ENCODE peak calls at places on chromosome 4, in six cellular contexts. A, T, H, K, L and W are unnamed samples.

GRCh38 chr4:72352746-72353145 is 216.3 kb downstream of the ADAMTS3 start:
- DNase-seq in A (no peak), T (no peak), H (no peak), K (no peak), L (no peak), W (no peak)

GRCh38 chr4:948101-948935 is 16.1 kb downstream of the TMEM175 start:
- DNase-seq in A (no peak), T (no peak), H (no peak), K (no peak), L (peak; percentile 50), W (no peak)

GRCh38 chr4:169658970-169659735 is 38.8 kb downstream of the CLCN3 start:
- DNase-seq in A (no peak), T (no peak), H (no peak), K (no peak), L (no peak), W (peak; percentile 2)

GRCh38 chr4:6472008-6472386 is 417 bp downstream of the PPP2R2C start:
- DNase-seq in A (no peak), T (no peak), H (no peak), K (no peak), L (no peak), W (no peak)

GRCh38 chr4:11376571-11376970 is 52.1 kb downstream of the HS3ST1 start:
- DNase-seq in A (no peak), T (no peak), H (no peak), K (no peak), L (no peak), W (no peak)

GRCh38 chr4:183722738-183723560 is 63.9 kb downstream of the TRAPPC11 start:
- DNase-seq in A (peak; percentile 20), T (peak; percentile 25), H (peak; percentile 33), K (no peak), L (no peak), W (peak; percentile 83)

GRCh38 chr4:4819213-4819606 is 40.3 kb upstream of the MSX1 start:
- DNase-seq in A (no peak), T (no peak), H (no peak), K (no peak), L (no peak), W (no peak)

GRCh38 chr4:128844931-128845330 is 35.4 kb downstream of the JADE1 start:
- DNase-seq in A (no peak), T (no peak), H (no peak), K (no peak), L (peak; percentile 33), W (no peak)

GRCh38 chr4:174522183-174523002 is at the start of gene HPGD:
- DNase-seq in A (peak; percentile 73), T (no peak), H (no peak), K (peak; percentile 25), L (no peak), W (no peak)

DNA sequence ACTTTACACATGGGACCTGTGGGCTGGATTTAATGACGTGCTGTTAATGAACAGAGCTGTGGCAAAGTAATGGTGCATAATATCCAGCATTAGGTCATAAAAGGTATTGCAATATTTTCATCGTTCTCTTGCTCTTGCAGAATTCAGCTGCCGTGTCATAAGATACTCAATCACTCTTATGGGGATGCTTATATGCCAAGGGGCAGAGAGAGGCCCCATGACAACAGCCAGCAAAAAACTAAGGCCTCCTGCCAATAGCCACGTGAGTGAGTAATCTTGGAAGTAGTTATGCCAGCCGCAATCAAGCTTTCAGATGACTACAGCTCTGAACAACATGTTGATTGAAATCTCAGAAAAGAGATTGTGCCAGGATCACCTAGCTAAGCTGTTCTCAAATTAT is 616.9 kb downstream of the FSTL5 start:
- DNase-seq in A (no peak), T (no peak), H (no peak), K (no peak), L (no peak), W (no peak)
- TF ChIP-seq MYC in A (no peak), T (no peak), H (no peak), K (no peak), L (no peak), W (no peak)

DNA sequence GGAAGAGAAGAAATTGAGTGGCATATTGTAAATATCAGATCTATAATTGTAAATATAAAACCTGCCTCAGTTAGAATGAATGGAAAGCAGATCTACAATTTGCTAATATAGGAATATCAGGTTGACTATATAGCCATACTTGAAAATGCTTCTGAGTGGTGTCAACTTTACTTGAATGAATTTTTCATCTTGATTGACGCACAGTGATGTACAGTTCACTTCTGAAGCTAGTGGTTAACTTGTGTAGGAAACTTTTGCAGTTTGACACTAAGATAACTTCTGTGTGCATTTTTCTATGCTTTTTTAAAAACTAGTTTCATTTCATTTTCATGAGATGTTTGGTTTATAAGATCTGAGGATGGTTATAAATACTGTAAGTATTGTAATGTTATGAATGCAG is 132.6 kb downstream of the TET2 start:
- DNase-seq in A (no peak), T (no peak), H (no peak), K (no peak), L (no peak), W (no peak)
- TF ChIP-seq CTCF in A (no peak), T (no peak), H (no peak), K (no peak), L (no peak), W (no peak)

GRCh38 chr4:51842554-51843308 is at the start of gene DCUN1D4:
- DNase-seq in A (peak; percentile 99), T (peak; percentile 96), H (peak; percentile 100), K (peak; percentile 99), L (peak; percentile 98), W (peak; percentile 100)
- TF ChIP-seq POLR2A in A (peak; percentile 47), T (peak; percentile 83), H (no peak), K (peak; percentile 82), L (no peak), W (peak; percentile 64)

GRCh38 chr4:15638418-15638817 is 16.7 kb downstream of the FBXL5 start:
- DNase-seq in A (no peak), T (no peak), H (no peak), K (no peak), L (no peak), W (no peak)

DNA sequence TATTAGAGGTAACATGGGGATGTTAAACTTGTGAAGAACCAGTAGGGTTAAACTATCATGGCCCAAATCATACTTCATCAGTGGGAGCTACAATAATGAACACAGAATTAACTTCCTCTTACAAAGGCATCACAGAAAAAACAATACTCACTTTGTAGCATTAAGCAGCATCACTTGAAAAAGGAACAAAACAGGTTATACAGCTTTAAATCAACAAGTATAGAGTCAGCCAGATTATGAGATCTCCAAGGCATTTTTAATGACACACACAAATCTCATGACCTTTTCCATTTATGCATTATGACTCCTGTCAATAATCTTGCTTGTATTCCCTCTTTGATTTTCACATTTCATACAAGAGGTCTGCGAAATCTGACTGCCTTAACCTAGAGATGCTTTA is 18.3 kb downstream of the FBXL5 start:
- DNase-seq in A (no peak), T (no peak), H (no peak), K (no peak), L (no peak), W (no peak)
- TF ChIP-seq MYC in A (no peak), T (no peak), H (no peak), K (no peak), L (no peak), W (no peak)

GRCh38 chr4:23660865-23661264 is 229.0 kb downstream of the PPARGC1A start:
- DNase-seq in A (no peak), T (no peak), H (no peak), K (no peak), L (no peak), W (no peak)
- TF ChIP-seq CTCF in A (no peak), T (no peak), H (no peak), K (no peak), L (peak; percentile 39), W (no peak)